ENCODE peak calls at places on chromosomes 3 and 15, in five cellular contexts. T is H1, I is SK-N-SH, W is HepG2, J is K562. L is an unnamed sample.

GRCh38 chr3:188348445-188349244 is 194.7 kb downstream of the LPP start:
- DNase-seq in T (no peak), J (no peak), W (peak), I (no peak), L (no peak)

GRCh38 chr15:78051622-78052405 is 25.7 kb downstream of the TBC1D2B start:
- DNase-seq in J (no peak), W (no peak), I (no peak), T (no peak), L (no peak)

GRCh38 chr3:177764377-177764912 is 567.2 kb upstream of the TBL1XR1 start:
- DNase-seq in T (no peak), J (no peak), I (no peak), W (no peak), L (no peak)

GRCh38 chr3:170802164-170803151 is 67.5 kb downstream of the RPL22L1 start:
- DNase-seq in J (peak), T (no peak), W (no peak), I (no peak), L (no peak)

GRCh38 chr3:101631397-101631796 is 45.5 kb downstream of the ZBTB11 start:
- DNase-seq in I (no peak), T (no peak), J (no peak), W (no peak), L (no peak)

GRCh38 chr3:146256851-146257486 is 6.1 kb upstream of the PLSCR4 start:
- DNase-seq in I (no peak), J (no peak), W (no peak), T (no peak), L (no peak)

GRCh38 chr3:168952551-168952950 is 711.0 kb downstream of the MECOM start:
- DNase-seq in I (no peak), J (no peak), W (peak), T (no peak), L (no peak)

GRCh38 chr3:10918011-10918410 is 74.5 kb upstream of the SLC6A1 start:
- DNase-seq in T (no peak), W (no peak), J (no peak), I (no peak), L (no peak)

GRCh38 chr3:3134750-3135448 is 8.2 kb downstream of the TRNT1 start:
- DNase-seq in W (no peak), I (no peak), T (no peak), J (no peak), L (no peak)

DNA sequence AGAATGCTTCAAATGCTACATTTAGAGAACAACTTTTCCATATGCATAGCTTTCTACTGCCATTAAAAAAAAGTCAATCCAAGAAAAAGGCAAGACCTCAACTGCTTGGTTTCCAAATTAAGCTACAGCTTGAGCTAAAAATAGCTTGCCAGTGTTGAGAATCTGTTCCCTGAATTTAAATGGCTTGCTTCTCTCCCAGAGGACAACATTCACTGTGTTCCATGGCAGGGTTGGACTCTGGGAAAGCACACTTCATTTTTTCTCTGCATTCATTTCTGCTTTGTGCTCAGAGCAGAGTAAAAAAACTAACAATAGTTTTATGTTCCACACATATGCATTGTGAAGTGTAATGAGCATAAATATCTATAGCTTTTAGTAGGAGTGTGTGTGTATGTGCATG is 50.3 kb upstream of the ACTL6A start:
- DNase-seq in I (no peak), W (no peak), T (no peak), J (no peak), L (no peak)
- TF ChIP-seq TAF1 in I (no peak), W (no peak), T (no peak), J (no peak), L (no peak)

DNA sequence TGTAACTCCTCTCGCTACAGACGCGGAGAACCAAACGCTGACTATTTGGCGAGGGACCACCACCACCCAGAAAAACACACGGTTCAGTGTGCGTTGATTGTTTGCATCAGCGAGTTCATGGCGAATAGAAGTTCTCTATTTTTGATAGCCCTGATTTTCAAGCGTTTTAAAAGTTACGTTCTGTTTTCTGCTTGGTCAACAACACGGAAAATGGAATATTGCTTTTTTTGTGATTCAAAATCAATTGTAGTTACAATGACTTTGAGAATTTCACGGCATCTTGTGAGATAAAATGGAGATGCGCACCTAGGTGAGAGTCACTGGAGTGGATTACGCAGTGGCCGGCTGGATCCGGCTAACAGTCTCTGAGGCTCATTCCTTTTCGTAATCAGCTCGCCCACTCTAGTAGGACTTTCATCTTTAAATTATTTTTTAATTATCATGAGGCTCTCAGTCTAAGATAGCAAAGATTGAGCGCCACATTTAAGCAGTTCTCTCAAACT is 54.8 kb downstream of the CCDC54 start:
- DNase-seq in T (no peak), W (no peak), J (no peak), I (peak), L (no peak)
- TF ChIP-seq POLR2AphosphoS5 in T (peak), W (no peak), J (no peak), I (no peak), L (no peak)

GRCh38 chr3:5294360-5294759 is 106.9 kb downstream of the EDEM1 start:
- DNase-seq in W (no peak), T (no peak), I (no peak), J (no peak), L (no peak)
- TF ChIP-seq TAF1 in W (no peak), T (no peak), I (no peak), J (no peak), L (no peak)

GRCh38 chr3:50617911-50618481 is 1.0 kb downstream of the MAPKAPK3 start:
- DNase-seq in W (no peak), J (no peak), T (no peak), I (no peak), L (no peak)
- TF ChIP-seq POLR2AphosphoS5 in W (no peak), J (no peak), T (no peak), I (no peak), L (no peak)

GRCh38 chr3:185988816-185989175 is 51.0 kb upstream of the TRA2B start:
- DNase-seq in T (no peak), J (no peak), I (no peak), W (no peak), L (no peak)

GRCh38 chr3:185984203-185984602 is 46.4 kb upstream of the TRA2B start:
- DNase-seq in I (no peak), T (no peak), J (no peak), W (no peak), L (no peak)

GRCh38 chr3:185986201-185986600 is 48.4 kb upstream of the TRA2B start:
- DNase-seq in W (no peak), I (no peak), T (no peak), J (peak), L (no peak)

GRCh38 chr3:185989511-185989910 is 51.7 kb upstream of the TRA2B start:
- DNase-seq in J (no peak), W (no peak), I (no peak), T (no peak), L (no peak)

DNA sequence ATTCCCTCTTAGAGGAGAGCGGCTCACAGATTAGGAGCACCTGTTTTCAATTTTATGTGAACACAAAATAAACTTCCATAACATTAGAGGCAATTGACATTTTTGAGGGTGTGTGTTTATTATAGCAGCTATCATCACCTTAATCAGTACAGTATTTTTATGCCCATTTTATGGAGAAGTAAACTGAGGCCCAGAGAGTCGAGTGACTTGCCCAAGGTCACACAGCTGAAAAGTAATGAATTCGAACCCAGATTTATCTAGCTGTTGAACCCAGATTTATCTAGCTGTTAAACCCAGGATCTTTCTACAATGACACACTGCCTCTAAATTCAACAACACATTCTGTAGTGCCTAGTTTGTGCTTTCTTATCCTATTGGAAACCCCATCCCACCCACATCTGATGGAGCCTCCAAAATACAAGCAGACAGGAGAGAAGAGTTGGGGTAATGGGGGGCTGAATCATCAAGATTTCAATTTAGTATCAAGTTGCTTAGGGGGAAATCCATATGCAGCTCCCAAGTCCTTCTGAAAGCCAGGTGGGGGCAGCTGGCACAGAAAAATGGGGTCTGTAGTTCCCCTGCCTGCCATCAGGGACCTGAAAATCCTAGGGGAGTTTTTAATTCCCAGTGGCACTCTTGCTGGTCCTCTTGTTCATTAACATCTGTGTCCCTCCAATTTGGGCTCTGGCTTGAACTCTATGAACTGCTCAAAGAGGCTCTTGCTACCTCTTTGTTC is 50.4 kb upstream of the TRA2B start:
- DNase-seq in I (peak), W (no peak), T (no peak), J (no peak), L (no peak)
- TF ChIP-seq TAF1 in I (no peak), W (no peak), T (no peak), J (no peak), L (no peak)

GRCh38 chr15:54659668-54660067 is 537.1 kb downstream of the RSL24D1 start:
- DNase-seq in J (no peak), I (no peak), T (no peak), W (no peak), L (no peak)
- TF ChIP-seq POLR2AphosphoS5 in J (no peak), I (no peak), T (no peak), W (no peak), L (no peak)

DNA sequence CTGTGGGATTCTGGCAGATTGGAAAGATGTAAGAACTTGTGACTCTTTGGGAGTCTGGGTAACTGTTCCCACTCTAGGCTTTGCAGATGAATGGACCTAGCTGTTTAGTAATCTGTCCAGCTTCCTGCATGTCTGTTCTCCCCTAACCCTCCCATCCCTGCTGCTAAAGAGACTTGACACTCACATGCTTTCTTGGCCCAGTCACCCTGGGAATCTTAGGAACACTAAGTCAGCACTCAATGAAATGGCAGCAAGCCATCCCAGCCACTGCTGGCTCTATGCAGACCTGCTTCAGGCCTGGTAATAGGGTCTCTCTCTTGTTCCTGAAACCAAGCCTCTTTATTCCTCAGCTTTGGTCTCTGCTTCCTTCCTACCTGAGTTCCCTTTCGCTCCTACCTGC is 63.7 kb upstream of the THSD4 start:
- DNase-seq in J (no peak), W (no peak), I (no peak), T (no peak), L (no peak)
- TF ChIP-seq TAF1 in J (no peak), W (no peak), I (no peak), T (no peak), L (no peak)

L was measured in GM12892.